ENCODE peak calls at places on chromosomes 12 and 14, in six cellular contexts. L is Panc1, F is upper lobe of left lung, O is GM23338, U is spleen, V is HL-60. Q is an unnamed sample.
A peak's percentile ranks its signal among the peaks of the same experiment; 100 is the strongest.

GRCh38 chr12:85781751-85782150 is 54.5 kb downstream of the RASSF9 start:
- DNase-seq in L (no peak), F (no peak), O (no peak), U (no peak), V (no peak), Q (no peak)

GRCh38 chr12:47094804-47095203 is 15.0 kb upstream of the AMIGO2 start:
- DNase-seq in L (no peak), F (no peak), O (no peak), U (no peak), V (no peak), Q (no peak)

GRCh38 chr12:88015825-88016224 is 13.4 kb downstream of the C12orf50 start:
- DNase-seq in L (no peak), F (no peak), O (no peak), U (no peak), V (no peak), Q (no peak)

GRCh38 chr14:99522934-99523660 is 41.9 kb downstream of the CCNK start:
- DNase-seq in L (no peak), F (no peak), O (no peak), U (peak; percentile 65), V (no peak), Q (no peak)

GRCh38 chr12:57124259-57124877 is 3.9 kb upstream of the LRP1 start:
- DNase-seq in L (peak; percentile 53), F (peak; percentile 75), O (peak; percentile 94), U (peak; percentile 78), V (no peak), Q (peak; percentile 83)

GRCh38 chr12:47601071-47601470 is 104.8 kb downstream of the RPAP3 start:
- DNase-seq in L (no peak), F (no peak), O (no peak), U (no peak), V (no peak), Q (no peak)

GRCh38 chr12:89571481-89572190 is 45.8 kb upstream of the POC1B start:
- DNase-seq in L (no peak), F (no peak), O (no peak), U (no peak), V (no peak), Q (no peak)

GRCh38 chr12:52521581-52522266 is 1.5 kb upstream of the KRT5 start:
- DNase-seq in L (no peak), F (no peak), O (peak; percentile 8), U (no peak), V (no peak), Q (peak; percentile 81)

GRCh38 chr12:25054783-25055144 is 105.9 kb upstream of the BCAT1 start:
- DNase-seq in L (no peak), F (no peak), O (no peak), U (no peak), V (no peak), Q (no peak)

GRCh38 chr14:55302367-55302766 is 31.1 kb downstream of the FBXO34 start:
- DNase-seq in L (no peak), F (no peak), O (peak; percentile 14), U (no peak), V (no peak), Q (no peak)

GRCh38 chr12:4107436-4107878 is 166.1 kb upstream of the CCND2 start:
- DNase-seq in L (peak; percentile 12), F (peak; percentile 56), O (peak; percentile 94), U (no peak), V (peak; percentile 75), Q (no peak)

GRCh38 chr12:39619316-39619659 is 315 bp downstream of the ABCD2 start:
- DNase-seq in L (no peak), F (no peak), O (peak; percentile 21), U (peak; percentile 49), V (no peak), Q (no peak)

GRCh38 chr14:93115920-93116675 is at the start of gene ITPK1:
- DNase-seq in L (no peak), F (peak; percentile 65), O (peak; percentile 78), U (peak; percentile 94), V (peak; percentile 49), Q (no peak)

GRCh38 chr12:30822385-30823139 is 67.8 kb upstream of the CAPRIN2 start:
- DNase-seq in L (no peak), F (peak; percentile 82), O (peak; percentile 72), U (peak; percentile 86), V (no peak), Q (peak; percentile 92)

GRCh38 chr12:132386926-132387497 is 57.6 kb upstream of the GALNT9 start:
- DNase-seq in L (no peak), F (no peak), O (no peak), U (no peak), V (no peak), Q (no peak)

GRCh38 chr14:50830044-50830931 is 674 bp downstream of the NIN start:
- DNase-seq in L (no peak), F (peak; percentile 59), O (peak; percentile 83), U (peak; percentile 94), V (no peak), Q (no peak)

GRCh38 chr14:106459971-106460730 is 933.8 kb downstream of the TMEM121 start:
- DNase-seq in L (no peak), F (no peak), O (peak; percentile 4), U (no peak), V (no peak), Q (no peak)

GRCh38 chr12:42933461-42934081 is 344.0 kb upstream of the PRICKLE1 start:
- DNase-seq in L (no peak), F (no peak), O (no peak), U (no peak), V (no peak), Q (no peak)

GRCh38 chr12:79378496-79378895 is 312.3 kb downstream of the PAWR start:
- DNase-seq in L (no peak), F (no peak), O (no peak), U (no peak), V (no peak), Q (no peak)

GRCh38 chr14:55271572-55272414 is 572 bp downstream of the FBXO34 start:
- DNase-seq in L (peak; percentile 10), F (peak; percentile 89), O (peak; percentile 71), U (peak; percentile 91), V (peak; percentile 82), Q (no peak)

GRCh38 chr12:77943466-77943865 is 112.8 kb downstream of the NAV3 start:
- DNase-seq in L (peak; percentile 59), F (no peak), O (no peak), U (no peak), V (peak; percentile 7), Q (no peak)

GRCh38 chr12:71551529-71551928 is 111.9 kb downstream of the LGR5 start:
- DNase-seq in L (no peak), F (no peak), O (peak; percentile 26), U (no peak), V (no peak), Q (no peak)

GRCh38 chr12:52232233-52232915 is 669 bp upstream of the KRT7 start:
- DNase-seq in L (no peak), F (peak; percentile 29), O (peak; percentile 57), U (peak; percentile 42), V (no peak), Q (no peak)

GRCh38 chr14:61526405-61527312 is 168.7 kb upstream of the HIF1A start:
- DNase-seq in L (no peak), F (peak; percentile 79), O (no peak), U (peak; percentile 72), V (no peak), Q (no peak)
- TF ChIP-seq POLR2AphosphoS5 in L (no peak), F (peak; percentile 18), O (no peak), U (peak; percentile 54), V (no peak), Q (no peak)

DNA sequence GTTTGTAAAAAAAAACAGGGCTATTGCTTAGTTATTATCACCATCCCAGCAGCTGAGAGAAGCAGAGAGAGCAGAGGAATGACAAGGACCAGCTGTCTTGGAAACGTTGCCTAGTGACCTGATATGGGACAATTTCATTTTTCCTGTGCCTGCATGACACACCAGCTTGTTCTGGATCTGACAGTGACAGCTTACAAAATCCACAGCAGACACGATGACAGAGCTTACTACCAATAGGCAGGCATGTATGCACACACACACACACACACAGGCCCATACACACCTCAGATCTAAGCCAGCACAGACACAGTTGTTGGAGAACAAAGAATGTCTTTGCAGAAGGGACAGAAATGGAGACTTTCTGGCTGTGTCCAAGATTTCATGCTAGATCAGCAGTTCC is 25.4 kb downstream of the HSPB8 start:
- DNase-seq in L (no peak), F (no peak), O (no peak), U (no peak), V (no peak), Q (no peak)
- TF ChIP-seq POLR2AphosphoS5 in L (no peak), F (peak; percentile 18), O (no peak), U (no peak), V (no peak), Q (no peak)

GRCh38 chr12:109462868-109463692 is 14.0 kb downstream of the KCTD10 start:
- DNase-seq in L (peak; percentile 50), F (peak; percentile 84), O (peak; percentile 66), U (peak; percentile 70), V (no peak), Q (no peak)
- TF ChIP-seq POLR2AphosphoS5 in L (no peak), F (peak; percentile 95), O (no peak), U (peak; percentile 58), V (no peak), Q (peak; percentile 94)

DNA sequence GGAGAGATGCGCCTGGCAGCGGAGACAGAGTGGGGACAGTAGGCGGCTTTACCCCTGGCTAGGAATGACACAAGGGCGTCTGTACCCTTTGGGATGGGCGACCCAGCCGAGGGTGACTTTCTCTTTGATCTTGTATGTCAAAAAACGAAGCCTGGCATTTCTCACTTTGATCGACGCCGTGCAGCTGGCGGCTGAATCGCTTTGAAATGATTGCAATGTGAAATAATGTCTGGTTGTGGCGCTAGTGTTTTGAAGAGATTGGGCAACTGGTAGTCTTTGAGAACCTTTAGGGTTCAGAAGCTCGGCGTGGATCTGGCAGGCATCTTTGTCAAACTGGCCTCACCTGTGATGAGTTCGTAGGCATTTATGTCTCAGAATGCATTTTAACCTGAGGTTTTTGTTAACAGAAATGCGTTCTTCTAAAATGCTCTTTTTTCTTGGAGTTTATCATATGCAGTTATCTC is 992 bp downstream of the ATF1 start:
- DNase-seq in L (no peak), F (peak; percentile 30), O (no peak), U (no peak), V (no peak), Q (peak; percentile 93)
- TF ChIP-seq POLR2AphosphoS5 in L (no peak), F (no peak), O (no peak), U (no peak), V (no peak), Q (no peak)

GRCh38 chr12:121803861-121804416 is at the start of gene SETD1B:
- DNase-seq in L (no peak), F (peak; percentile 64), O (peak; percentile 82), U (peak; percentile 91), V (peak; percentile 80), Q (no peak)
- TF ChIP-seq POLR2AphosphoS5 in L (no peak), F (no peak), O (no peak), U (peak; percentile 68), V (peak; percentile 28), Q (no peak)

GRCh38 chr14:68955164-68955921 is 23.8 kb downstream of the ACTN1 start:
- DNase-seq in L (no peak), F (no peak), O (no peak), U (no peak), V (no peak), Q (no peak)
- TF ChIP-seq POLR2AphosphoS5 in L (no peak), F (no peak), O (no peak), U (peak; percentile 58), V (no peak), Q (peak; percentile 64)

GRCh38 chr12:2051700-2052625 is 824 bp upstream of the CACNA1C start:
- DNase-seq in L (no peak), F (no peak), O (peak; percentile 60), U (no peak), V (no peak), Q (no peak)
- TF ChIP-seq POLR2AphosphoS5 in L (no peak), F (no peak), O (no peak), U (no peak), V (no peak), Q (no peak)

GRCh38 chr12:130739571-130739970 is 23.5 kb upstream of the RIMBP2 start:
- DNase-seq in L (no peak), F (no peak), O (no peak), U (no peak), V (no peak), Q (no peak)
- TF ChIP-seq POLR2AphosphoS5 in L (no peak), F (no peak), O (no peak), U (no peak), V (no peak), Q (no peak)